ENCODE peak calls at places on chromosomes 3 and 15, in nine cellular contexts. P, Q, T, F, D, Y, I, B and M are unnamed samples. For H3K27me3, the result is how much of the 10 kb centered on the place peaks cover.

GRCh38 chr15:43895586-43895985 is 68.8 kb downstream of the WDR76 start:
- DNase-seq in P (no peak), Q (no peak), T (no peak), F (no peak), D (no peak), Y (no peak), I (no peak), B (no peak), M (no peak)

GRCh38 chr3:104596551-104596950 is 770.2 kb upstream of the ALCAM start:
- DNase-seq in P (no peak), Q (no peak), T (no peak), F (peak), D (no peak), Y (no peak), I (no peak), B (no peak), M (no peak)

GRCh38 chr3:97821413-97821809 is 400 bp upstream of the CRYBG3 start:
- DNase-seq in P (peak), Q (peak), T (peak), F (no peak), D (peak), Y (peak), I (peak), B (peak), M (no peak)

GRCh38 chr3:14137445-14137844 is 12.6 kb downstream of the TMEM43 start:
- DNase-seq in P (no peak), Q (no peak), T (peak), F (no peak), D (no peak), Y (no peak), I (no peak), B (no peak), M (no peak)

GRCh38 chr3:112086018-112086854 is at the start of gene C3orf52:
- DNase-seq in P (peak), Q (peak), T (peak), F (peak), D (peak), Y (peak), I (peak), B (peak), M (no peak)

GRCh38 chr3:184540777-184541681 is 20.6 kb upstream of the EPHB3 start:
- DNase-seq in P (peak), Q (peak), T (peak), F (peak), D (no peak), Y (peak), I (peak), B (peak), M (peak)

GRCh38 chr15:50876989-50877360 is 31.5 kb upstream of the AP4E1 start:
- DNase-seq in P (peak), Q (peak), T (peak), F (peak), D (peak), Y (peak), I (no peak), B (peak), M (no peak)

GRCh38 chr3:134291300-134292254 is 40.9 kb upstream of the RYK start:
- DNase-seq in P (peak), Q (peak), T (peak), F (peak), D (peak), Y (peak), I (no peak), B (peak), M (no peak)

GRCh38 chr3:15502616-15503015 is 18.9 kb downstream of the COLQ start:
- DNase-seq in P (no peak), Q (no peak), T (no peak), F (no peak), D (no peak), Y (no peak), I (no peak), B (no peak), M (no peak)

GRCh38 chr3:141114816-141115458 is 63.8 kb downstream of the SPSB4 start:
- DNase-seq in P (no peak), Q (no peak), T (no peak), F (no peak), D (no peak), Y (no peak), I (no peak), B (no peak), M (peak)

GRCh38 chr3:190150681-190151080 is 30.0 kb upstream of the P3H2 start:
- DNase-seq in P (no peak), Q (no peak), T (no peak), F (no peak), D (no peak), Y (no peak), I (no peak), B (no peak), M (no peak)

GRCh38 chr3:181738551-181738950 is 26.8 kb downstream of the SOX2 start:
- DNase-seq in P (no peak), Q (no peak), T (no peak), F (no peak), D (no peak), Y (no peak), I (no peak), B (no peak), M (no peak)
- H3K4me3 ChIP-seq in P (no peak), Q (no peak), T (no peak), F (no peak), D (no peak), Y (no peak), I (no peak), B (no peak), M (no peak)

DNA sequence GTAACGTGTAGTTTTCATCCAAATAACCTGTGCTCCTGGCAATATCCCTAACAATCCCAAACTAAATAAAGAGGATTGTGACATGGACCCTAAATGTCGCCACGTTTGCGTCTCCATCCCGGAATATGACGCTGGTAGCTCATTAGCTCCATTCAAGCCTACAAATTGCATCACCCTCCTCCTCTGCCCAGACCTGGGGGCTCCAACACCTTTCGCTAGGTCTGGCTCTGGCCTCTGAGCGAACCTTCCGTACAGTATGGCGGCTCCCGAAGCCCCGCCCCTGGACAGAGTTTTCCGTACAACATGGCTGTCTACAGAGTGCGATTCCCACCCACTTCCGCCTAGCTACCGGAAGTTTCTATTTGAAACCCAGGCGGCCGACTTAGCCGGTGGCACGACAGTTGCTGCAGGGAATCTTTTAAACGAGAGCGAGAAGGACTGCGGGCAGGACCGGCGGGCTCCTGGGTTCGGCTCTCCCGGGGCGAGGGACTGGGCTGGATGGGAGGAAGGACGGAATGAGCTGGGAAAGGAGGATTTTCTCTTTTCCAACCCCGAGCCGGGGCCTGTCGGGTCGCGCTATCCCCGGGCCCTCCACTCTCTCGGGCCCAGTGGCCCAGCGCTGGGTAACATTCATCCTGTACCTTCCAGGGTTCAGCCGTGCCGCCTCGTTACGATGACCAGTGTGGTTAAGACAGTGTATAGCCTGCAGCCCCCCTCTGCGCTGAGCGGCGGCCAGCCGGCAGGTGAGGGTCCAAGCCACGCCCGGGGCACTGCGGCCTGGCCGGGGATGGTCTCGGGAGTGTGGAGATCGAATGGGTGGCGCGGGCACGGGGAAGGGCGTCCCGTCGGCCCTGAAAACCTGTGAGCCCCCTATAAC is at the start of gene KNSTRN:
- DNase-seq in P (peak), Q (peak), T (peak), F (peak), D (peak), Y (peak), I (peak), B (peak), M (no peak)
- TF ChIP-seq POLR2A in P (no peak), Q (no peak), T (peak), F (peak), D (no peak), Y (no peak), I (no peak), B (peak), M (no peak)

GRCh38 chr3:9033867-9034266 is 70.6 kb upstream of the RAD18 start:
- DNase-seq in P (no peak), Q (no peak), T (no peak), F (no peak), D (no peak), Y (no peak), I (no peak), B (no peak), M (no peak)
- H3K27me3 ChIP-seq in P (under half), Q (under half), T (under half), F (under half), D (under half), Y (under half), I (under half), B (under half), M (under half)

DNA sequence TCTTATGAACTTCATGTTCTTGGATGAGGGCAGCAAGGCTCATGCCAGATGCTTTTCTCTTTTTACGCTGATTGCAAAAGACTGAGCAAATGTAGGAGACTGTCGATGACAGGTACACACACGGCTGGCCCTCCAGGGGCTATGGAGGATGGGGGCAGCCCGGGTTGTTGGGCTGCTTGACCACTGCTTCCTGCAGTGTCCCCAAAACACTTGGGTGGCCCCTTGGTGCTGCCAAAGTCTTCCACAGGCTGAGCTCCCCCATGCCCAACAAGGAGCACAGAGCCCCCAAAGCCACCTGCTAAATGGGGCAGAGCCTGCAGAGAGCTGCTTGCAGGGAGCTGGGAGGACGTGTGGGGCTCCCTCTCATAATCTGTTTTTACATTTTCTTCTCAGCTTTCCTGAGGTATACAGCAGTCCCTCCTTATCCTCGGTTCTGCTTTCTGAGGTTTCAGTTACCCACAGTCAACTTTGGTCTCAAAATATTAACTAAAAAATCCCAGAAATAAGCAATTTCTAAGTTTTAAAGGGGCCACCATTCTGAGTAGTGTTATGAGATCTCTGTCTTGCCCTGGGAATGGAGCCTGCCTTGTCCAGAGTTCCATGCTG is 7.3 kb downstream of the PRR23E start:
- DNase-seq in P (no peak), Q (no peak), T (no peak), F (no peak), D (no peak), Y (no peak), I (no peak), B (no peak), M (no peak)
- H3K4me3 ChIP-seq in P (no peak), Q (no peak), T (no peak), F (no peak), D (no peak), Y (no peak), I (no peak), B (no peak), M (no peak)

GRCh38 chr15:74598126-74598842 is 17.4 kb upstream of the CLK3 start:
- DNase-seq in P (peak), Q (peak), T (peak), F (peak), D (peak), Y (peak), I (peak), B (peak), M (no peak)
- TF ChIP-seq POLR2A in P (peak), Q (peak), T (no peak), F (no peak), D (peak), Y (peak), I (no peak), B (peak), M (peak)

GRCh38 chr3:147846854-147847453 is 437.8 kb downstream of the ZIC1 start:
- DNase-seq in P (no peak), Q (no peak), T (no peak), F (no peak), D (no peak), Y (no peak), I (no peak), B (no peak), M (no peak)
- H3K27me3 ChIP-seq in P (under half), Q (under half), T (under half), F (under half), D (under half), Y (under half), I (under half), B (under half), M (under half)

GRCh38 chr3:35651888-35652287 is 12.6 kb downstream of the ARPP21 start:
- DNase-seq in P (no peak), Q (no peak), T (no peak), F (peak), D (no peak), Y (no peak), I (no peak), B (no peak), M (no peak)
- H3K4me3 ChIP-seq in P (no peak), Q (no peak), T (no peak), F (no peak), D (no peak), Y (no peak), I (no peak), B (no peak), M (no peak)

GRCh38 chr15:90665288-90666134 is 51.6 kb upstream of the BLM start:
- DNase-seq in P (peak), Q (peak), T (peak), F (peak), D (peak), Y (peak), I (peak), B (peak), M (no peak)
- TF ChIP-seq POLR2A in P (peak), Q (no peak), T (peak), F (peak), D (peak), Y (peak), I (no peak), B (peak), M (no peak)